ENCODE peak calls at places on chromosomes 5 and 9, in eight cellular contexts. H, E, Z, I, D, L, W and M are unnamed samples. For H3K4me1, the result is how much of the 10 kb centered on the place peaks cover.

GRCh38 chr5:150263801-150264621 is 25.6 kb downstream of the CAMK2A start:
- DNase-seq in H (no peak), Z (peak), L (peak), I (peak), D (no peak), E (peak), W (peak), M (no peak)

GRCh38 chr5:84301535-84301934 is 83.1 kb downstream of the EDIL3 start:
- DNase-seq in H (no peak), L (no peak), Z (peak), E (no peak), I (no peak), W (no peak), D (no peak), M (no peak)

GRCh38 chr9:93586290-93587057 is 10.1 kb downstream of the PHF2 start:
- DNase-seq in E (no peak), I (no peak), Z (no peak), W (no peak), D (no peak), L (no peak), H (no peak), M (no peak)

GRCh38 chr9:28999806-29000205 is 1426.5 kb upstream of the C9orf72 start:
- DNase-seq in D (no peak), Z (no peak), I (no peak), L (no peak), H (no peak), E (peak), W (no peak), M (no peak)

GRCh38 chr9:90872835-90873294 is 71.2 kb downstream of the SYK start:
- DNase-seq in L (no peak), D (no peak), Z (no peak), H (no peak), E (no peak), I (no peak), W (no peak), M (no peak)

GRCh38 chr5:107555425-107556090 is 115.2 kb downstream of the EFNA5 start:
- DNase-seq in W (peak), D (no peak), Z (peak), L (no peak), H (no peak), I (no peak), E (no peak), M (no peak)

GRCh38 chr5:120735076-120735475 is 271.0 kb downstream of the PRR16 start:
- DNase-seq in H (no peak), D (no peak), Z (peak), L (no peak), W (peak), E (no peak), I (no peak), M (no peak)

GRCh38 chr5:5145651-5146529 is 5.8 kb downstream of the ADAMTS16 start:
- DNase-seq in L (no peak), Z (peak), W (no peak), I (peak), E (no peak), D (no peak), H (no peak), M (no peak)

GRCh38 chr9:76018244-76018643 is 127.8 kb downstream of the PCSK5 start:
- DNase-seq in E (no peak), H (no peak), D (no peak), I (no peak), L (no peak), Z (no peak), W (no peak), M (no peak)

GRCh38 chr5:53092242-53092641 is 17.3 kb downstream of the MOCS2 start:
- DNase-seq in H (no peak), E (no peak), D (no peak), W (no peak), I (no peak), Z (no peak), L (no peak), M (no peak)

GRCh38 chr5:143376911-143377838 is 26.3 kb downstream of the NR3C1 start:
- DNase-seq in W (peak), H (no peak), L (no peak), I (peak), E (no peak), D (no peak), Z (peak), M (no peak)

GRCh38 chr5:168651654-168652053 is 72.5 kb upstream of the PANK3 start:
- DNase-seq in H (no peak), E (peak), D (no peak), W (peak), L (no peak), Z (peak), I (no peak), M (no peak)

DNA sequence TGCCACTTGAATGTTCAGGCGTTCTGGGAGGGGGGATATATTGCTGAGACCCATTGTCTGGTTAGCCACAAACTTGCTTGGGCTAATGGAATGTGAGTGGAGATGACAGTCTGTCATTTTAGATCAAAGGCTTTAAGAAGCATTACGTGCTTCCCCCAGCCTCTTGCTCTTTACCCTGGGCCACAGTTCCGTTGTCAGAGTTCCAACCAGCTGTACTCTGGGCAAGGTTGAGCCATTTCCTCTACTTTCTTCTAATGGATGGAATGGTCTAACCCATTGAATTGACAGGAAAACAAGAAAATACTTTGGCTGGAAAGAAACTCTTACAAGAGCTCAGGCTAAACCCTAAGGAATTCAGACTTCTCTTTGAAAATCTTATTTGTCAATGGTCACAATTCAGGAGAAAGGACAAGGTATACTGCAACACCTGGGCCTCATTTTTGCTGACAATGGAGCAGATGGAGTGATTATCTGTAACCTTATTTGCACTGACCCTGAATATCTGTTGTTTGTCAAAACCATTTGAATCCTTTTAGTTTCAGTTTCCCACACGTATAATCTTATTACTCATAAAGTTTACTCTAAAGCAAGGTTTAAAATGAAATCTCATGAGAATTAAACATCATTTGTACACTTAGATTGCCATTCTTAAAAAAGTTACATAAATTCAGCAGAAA is 231.4 kb downstream of the PDE4D start:
- DNase-seq in E (no peak), L (no peak), W (no peak), I (no peak), H (no peak), D (no peak), Z (no peak), M (no peak)
- H3K27ac ChIP-seq in E (peak), L (peak), W (no peak), I (no peak), H (no peak), D (no peak), Z (no peak), M (no peak)

DNA sequence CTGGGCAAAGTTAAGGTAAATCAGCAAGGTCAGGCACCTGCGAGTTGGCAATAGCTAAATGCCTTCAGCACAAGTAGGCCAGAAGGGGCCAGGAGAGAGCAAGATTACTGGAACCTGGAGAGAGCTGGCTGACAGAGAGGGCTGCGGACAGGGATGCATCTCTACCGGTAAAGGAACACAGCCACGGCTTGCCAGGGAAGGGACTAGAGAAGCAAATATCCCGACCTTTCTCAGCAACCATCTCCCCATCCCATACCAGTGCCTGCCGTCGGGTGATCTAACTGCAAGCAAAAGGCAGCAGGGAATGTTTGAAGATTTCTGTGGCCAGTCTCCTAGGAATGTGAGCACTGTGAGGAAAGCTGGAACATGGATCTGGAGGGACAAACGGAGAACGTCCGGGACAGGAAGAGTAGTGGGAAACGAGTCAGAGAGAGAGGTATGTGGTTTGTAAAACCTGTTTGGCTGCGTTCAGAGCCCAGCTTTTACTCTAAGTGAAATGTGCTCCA is 15.9 kb upstream of the ABLIM3 start:
- DNase-seq in W (peak), H (no peak), I (no peak), E (no peak), L (no peak), D (peak), Z (peak), M (no peak)
- TF ChIP-seq CTCF in W (peak), H (no peak), I (peak), E (no peak), L (no peak), D (peak), Z (peak), M (no peak)

GRCh38 chr9:87564706-87565335 is 67.2 kb downstream of the DAPK1 start:
- DNase-seq in H (no peak), Z (no peak), L (no peak), W (no peak), E (no peak), I (no peak), D (no peak), M (no peak)
- H3K4me1 ChIP-seq in H (under half), Z (under half), L (under half), W (under half), E (under half), I (under half), D (under half), M (under half)

DNA sequence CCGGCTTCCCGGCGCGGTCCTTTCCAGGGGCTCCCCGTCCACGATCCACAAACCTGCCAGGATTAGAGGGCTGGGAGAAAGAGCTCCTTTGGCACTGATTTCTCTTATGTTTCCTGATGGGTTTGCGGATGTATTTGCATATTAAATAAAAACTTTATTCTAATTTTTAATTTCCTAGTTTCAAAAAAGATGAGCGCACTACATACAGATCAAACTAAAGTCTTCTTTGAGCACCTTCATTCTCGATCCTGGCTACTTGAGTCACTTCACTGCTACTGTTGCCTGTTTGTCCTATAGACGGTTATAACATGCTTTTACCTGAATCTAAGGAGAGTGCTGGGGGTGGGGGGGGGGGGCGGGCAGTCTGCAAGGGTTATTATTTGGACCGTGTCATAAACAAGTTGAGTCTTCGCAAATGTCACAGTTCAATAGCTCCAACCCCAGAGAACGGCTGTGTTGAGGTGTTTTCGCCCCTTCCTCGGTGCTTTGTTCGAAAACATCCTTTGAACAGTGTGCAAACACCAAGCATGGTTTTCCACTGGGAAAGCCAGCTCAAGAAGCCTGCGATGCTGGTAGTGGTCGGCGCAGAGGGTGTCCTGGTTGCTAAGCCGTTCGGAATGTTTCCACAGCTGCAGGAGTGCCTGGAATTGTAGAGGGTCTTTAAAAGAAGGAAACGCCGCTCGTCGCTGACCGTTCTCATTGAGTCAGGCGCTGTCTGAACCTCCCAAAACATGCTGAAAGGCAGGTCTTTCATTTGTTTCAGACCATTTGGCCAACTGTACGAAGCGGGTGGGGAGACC is 1.1 kb upstream of the STK10 start:
- DNase-seq in D (peak), W (no peak), Z (peak), L (no peak), H (no peak), I (no peak), E (no peak), M (no peak)
- H3K27ac ChIP-seq in D (peak), W (no peak), Z (no peak), L (no peak), H (no peak), I (peak), E (peak), M (no peak)

GRCh38 chr9:6080154-6080716 is 64.8 kb upstream of the RANBP6 start:
- DNase-seq in D (peak), W (peak), L (peak), H (peak), E (peak), Z (peak), I (peak), M (peak)
- TF ChIP-seq CTCF in D (no peak), W (no peak), L (no peak), H (no peak), E (no peak), Z (no peak), I (no peak), M (no peak)

GRCh38 chr5:98772415-98773213 is 849 bp upstream of the RGMB start:
- DNase-seq in H (peak), E (peak), W (peak), L (peak), D (peak), Z (no peak), I (peak), M (no peak)
- H3K4me1 ChIP-seq in H (under half), E (under half), W (under half), L (under half), D (under half), Z (under half), I (half or more), M (under half)